ENCODE peak calls at places on chromosomes 6 and 20, in five cellular contexts. O is SK-N-SH, Z is GM23338, Q is GM12878, D is HCT116. H is an unnamed sample.

GRCh38 chr6:69827491-69827890 is 30.7 kb upstream of the LMBRD1 start:
- DNase-seq in Z (peak; percentile 27), Q (no peak), O (no peak), D (no peak), H (no peak)

GRCh38 chr6:145749632-145750031 is 14.3 kb upstream of the EPM2A start:
- DNase-seq in Q (no peak), D (no peak), O (no peak), Z (no peak), H (no peak)

GRCh38 chr6:34237316-34237721 is 646 bp downstream of the HMGA1 start:
- DNase-seq in D (no peak), Z (no peak), Q (no peak), O (peak; percentile 87), H (no peak)

GRCh38 chr20:59994697-59995122 is 36.5 kb downstream of the CDH26 start:
- DNase-seq in Z (peak; percentile 93), D (peak; percentile 55), Q (no peak), O (no peak), H (no peak)

GRCh38 chr6:40734607-40735006 is 147.4 kb upstream of the LRFN2 start:
- DNase-seq in O (no peak), D (no peak), Z (no peak), Q (no peak), H (no peak)

GRCh38 chr6:16544006-16544405 is 217.3 kb downstream of the ATXN1 start:
- DNase-seq in Q (no peak), Z (peak; percentile 52), O (no peak), D (no peak), H (no peak)

GRCh38 chr6:127302728-127303675 is 36.3 kb downstream of the RNF146 start:
- DNase-seq in O (peak; percentile 31), Q (no peak), D (peak; percentile 16), Z (peak; percentile 49), H (peak; percentile 22)

GRCh38 chr6:36729169-36729549 is 31.5 kb downstream of the RAB44 start:
- DNase-seq in O (no peak), Z (no peak), D (no peak), Q (no peak), H (no peak)

GRCh38 chr6:111734068-111734825 is 128.6 kb upstream of the TRAF3IP2 start:
- DNase-seq in Z (no peak), Q (no peak), D (no peak), O (no peak), H (no peak)

GRCh38 chr20:46293084-46293483 is 15.2 kb downstream of the CDH22 start:
- DNase-seq in O (no peak), Q (no peak), Z (peak; percentile 78), D (no peak), H (peak; percentile 5)

GRCh38 chr6:40348591-40348990 is 238.6 kb downstream of the LRFN2 start:
- DNase-seq in D (no peak), O (peak; percentile 14), Q (no peak), Z (no peak), H (no peak)

GRCh38 chr6:85058806-85059205 is 294.4 kb upstream of the TBX18 start:
- DNase-seq in D (no peak), Q (no peak), Z (no peak), O (no peak), H (no peak)

GRCh38 chr20:48771542-48771941 is 56.3 kb downstream of the PREX1 start:
- DNase-seq in D (no peak), Z (no peak), O (no peak), Q (no peak), H (peak; percentile 63)

GRCh38 chr6:82277686-82278085 is 30.1 kb upstream of the IBTK start:
- DNase-seq in O (no peak), Q (no peak), Z (no peak), D (no peak), H (no peak)

GRCh38 chr6:17179246-17180073 is 77.6 kb downstream of the STMND1 start:
- DNase-seq in O (no peak), Z (no peak), D (no peak), Q (no peak), H (no peak)

GRCh38 chr6:79570802-79571367 is 33.7 kb upstream of the LCA5 start:
- DNase-seq in Q (no peak), Z (no peak), D (no peak), O (peak; percentile 54), H (no peak)
- TF ChIP-seq REST in Q (no peak), Z (no peak), D (no peak), O (no peak), H (no peak)

GRCh38 chr6:106279179-106279578 is 46.4 kb downstream of the ATG5 start:
- DNase-seq in O (no peak), Q (no peak), Z (no peak), D (no peak), H (no peak)
- TF ChIP-seq REST in O (no peak), Q (no peak), Z (no peak), D (no peak), H (no peak)

DNA sequence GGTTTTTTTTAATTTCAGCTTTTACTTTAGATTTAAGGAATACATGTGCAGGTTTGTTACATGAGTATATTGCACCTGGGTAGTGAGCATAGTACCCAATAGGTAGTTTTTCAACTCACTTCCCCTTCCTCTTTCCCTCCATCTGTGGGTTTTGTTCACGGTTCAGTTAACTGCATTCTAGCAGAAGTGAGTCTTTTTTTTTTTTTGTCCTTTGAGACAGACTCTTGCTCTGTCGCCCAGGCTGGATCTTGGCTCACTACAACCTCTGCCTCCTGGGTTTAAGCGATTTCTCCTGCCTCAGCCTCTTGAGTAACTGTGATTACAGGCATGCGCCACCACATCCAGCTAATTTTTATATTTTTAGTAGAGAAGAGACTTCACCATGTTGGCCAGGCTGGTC is 8.7 kb downstream of the UBR2 start:
- DNase-seq in Q (peak; percentile 87), Z (no peak), O (no peak), D (no peak), H (no peak)
- TF ChIP-seq REST in Q (no peak), Z (no peak), O (no peak), D (no peak), H (no peak)

GRCh38 chr6:100479180-100480035 is 14.7 kb upstream of the SIM1 start:
- DNase-seq in Q (peak; percentile 34), Z (peak; percentile 67), O (no peak), D (peak; percentile 54), H (peak; percentile 7)
- TF ChIP-seq REST in Q (no peak), Z (no peak), O (no peak), D (no peak), H (no peak)

H was measured in HL-60.